ENCODE peak calls at places on chromosomes 12 and 14, in seven cellular contexts. N is A549, C is brain microvascular endothelial cell, D is tibial nerve, F is Peyer's patch, X is psoas muscle, K is bronchial epithelial cell. P is an unnamed sample.

GRCh38 chr14:71591929-71592328 is 340.3 kb upstream of the RGS6 start:
- DNase-seq in N (no peak), C (peak), D (no peak), F (no peak), X (no peak), K (peak), P (peak)

GRCh38 chr12:113390064-113391043 is 13.3 kb downstream of the SDS start:
- DNase-seq in N (no peak), C (no peak), D (no peak), F (no peak), X (no peak), K (no peak), P (no peak)

GRCh38 chr12:49698619-49699545 is 8.3 kb downstream of the FMNL3 start:
- DNase-seq in N (no peak), C (peak), D (no peak), F (peak), X (peak), K (peak), P (no peak)

GRCh38 chr14:84312551-84312950 is 1217.4 kb upstream of the FLRT2 start:
- DNase-seq in N (no peak), C (no peak), D (no peak), F (no peak), X (no peak), K (no peak), P (no peak)

GRCh38 chr12:52081263-52081733 is 1.8 kb downstream of the SMIM41 start:
- DNase-seq in N (no peak), C (no peak), D (no peak), F (peak), X (peak), K (no peak), P (no peak)

GRCh38 chr14:96564389-96564788 is 62.2 kb downstream of the PAPOLA start:
- DNase-seq in N (no peak), C (no peak), D (no peak), F (no peak), X (no peak), K (no peak), P (no peak)

GRCh38 chr12:32718926-32719325 is 36.8 kb downstream of the YARS2 start:
- DNase-seq in N (no peak), C (no peak), D (no peak), F (no peak), X (no peak), K (peak), P (no peak)

GRCh38 chr14:104239866-104240301 is 101.5 kb downstream of the KIF26A start:
- DNase-seq in N (no peak), C (no peak), D (no peak), F (no peak), X (no peak), K (no peak), P (no peak)

GRCh38 chr12:110533607-110534006 is 31.5 kb downstream of the RAD9B start:
- DNase-seq in N (no peak), C (no peak), D (no peak), F (no peak), X (no peak), K (peak), P (no peak)

GRCh38 chr12:26938660-26939185 is 453 bp downstream of the FGFR1OP2 start:
- DNase-seq in N (peak), C (no peak), D (peak), F (peak), X (no peak), K (peak), P (no peak)

GRCh38 chr12:22625671-22626251 is 790 bp downstream of the ETNK1 start:
- DNase-seq in N (peak), C (peak), D (peak), F (peak), X (no peak), K (peak), P (peak)

GRCh38 chr14:22002860-22003284 is 329.3 kb upstream of the OR4E1 start:
- DNase-seq in N (no peak), C (no peak), D (no peak), F (no peak), X (peak), K (no peak), P (peak)

GRCh38 chr12:108803428-108804105 is 53.8 kb downstream of the SSH1 start:
- DNase-seq in N (peak), C (peak), D (peak), F (peak), X (no peak), K (peak), P (peak)

GRCh38 chr12:65648461-65648860 is 175.8 kb upstream of the HMGA2 start:
- DNase-seq in N (no peak), C (no peak), D (no peak), F (no peak), X (no peak), K (peak), P (no peak)

GRCh38 chr12:93632383-93632782 is 44.8 kb upstream of the CRADD start:
- DNase-seq in N (no peak), C (no peak), D (no peak), F (no peak), X (no peak), K (no peak), P (no peak)

GRCh38 chr14:57486767-57487379 is 6.8 kb downstream of the CCDC198 start:
- DNase-seq in N (no peak), C (peak), D (peak), F (no peak), X (no peak), K (peak), P (peak)

GRCh38 chr12:33703221-33703620 is 263.6 kb upstream of the SYT10 start:
- DNase-seq in N (no peak), C (no peak), D (no peak), F (no peak), X (no peak), K (peak), P (no peak)

GRCh38 chr12:129257526-129257925 is 404.2 kb downstream of the GLT1D1 start:
- DNase-seq in N (no peak), C (peak), D (no peak), F (no peak), X (no peak), K (peak), P (no peak)

GRCh38 chr14:68897559-68898160 is 81.4 kb downstream of the ACTN1 start:
- DNase-seq in N (no peak), C (no peak), D (no peak), F (no peak), X (peak), K (no peak), P (no peak)

GRCh38 chr12:113424915-113425823 is 3.0 kb downstream of the SDSL start:
- DNase-seq in N (peak), C (peak), D (peak), F (no peak), X (peak), K (peak), P (peak)

GRCh38 chr14:52694761-52695480 is 437 bp downstream of the ERO1A start:
- DNase-seq in N (no peak), C (peak), D (no peak), F (peak), X (no peak), K (peak), P (peak)

GRCh38 chr14:64409509-64409908 is 21.4 kb downstream of the MTHFD1 start:
- DNase-seq in N (no peak), C (no peak), D (no peak), F (no peak), X (no peak), K (no peak), P (no peak)

GRCh38 chr12:76637807-76638206 is 78.2 kb upstream of the OSBPL8 start:
- DNase-seq in N (no peak), C (no peak), D (no peak), F (no peak), X (no peak), K (peak), P (no peak)

GRCh38 chr14:71103662-71104484 is 196.6 kb downstream of the PCNX1 start:
- DNase-seq in N (peak), C (peak), D (peak), F (no peak), X (no peak), K (peak), P (peak)

GRCh38 chr12:108612788-108613282 is 15.0 kb upstream of the TMEM119 start:
- DNase-seq in N (no peak), C (no peak), D (no peak), F (no peak), X (no peak), K (no peak), P (no peak)

GRCh38 chr14:46322076-46322475 is 329.5 kb downstream of the RPL10L start:
- DNase-seq in N (no peak), C (no peak), D (no peak), F (no peak), X (no peak), K (peak), P (no peak)

GRCh38 chr12:107369679-107370078 is 276.3 kb upstream of the CRY1 start:
- DNase-seq in N (no peak), C (no peak), D (no peak), F (no peak), X (no peak), K (no peak), P (no peak)

GRCh38 chr14:106459971-106460730 is 933.8 kb downstream of the TMEM121 start:
- DNase-seq in N (peak), C (no peak), D (no peak), F (peak), X (no peak), K (no peak), P (peak)

GRCh38 chr12:52432559-52433207 is 1.5 kb downstream of the KRT75 start:
- DNase-seq in N (no peak), C (no peak), D (no peak), F (no peak), X (no peak), K (no peak), P (no peak)

GRCh38 chr14:20501346-20501745 is 4.0 kb upstream of the RNASE10 start:
- DNase-seq in N (no peak), C (peak), D (no peak), F (no peak), X (no peak), K (peak), P (no peak)

GRCh38 chr12:2453807-2454177 is 341.0 kb upstream of the FKBP4 start:
- DNase-seq in N (no peak), C (no peak), D (no peak), F (no peak), X (no peak), K (no peak), P (no peak)

GRCh38 chr12:103840881-103841689 is at the start of gene NT5DC3:
- DNase-seq in N (peak), C (peak), D (peak), F (peak), X (peak), K (peak), P (peak)

GRCh38 chr14:98236314-98236713 is 1035.7 kb downstream of the BCL11B start:
- DNase-seq in N (no peak), C (no peak), D (no peak), F (no peak), X (no peak), K (no peak), P (no peak)

DNA sequence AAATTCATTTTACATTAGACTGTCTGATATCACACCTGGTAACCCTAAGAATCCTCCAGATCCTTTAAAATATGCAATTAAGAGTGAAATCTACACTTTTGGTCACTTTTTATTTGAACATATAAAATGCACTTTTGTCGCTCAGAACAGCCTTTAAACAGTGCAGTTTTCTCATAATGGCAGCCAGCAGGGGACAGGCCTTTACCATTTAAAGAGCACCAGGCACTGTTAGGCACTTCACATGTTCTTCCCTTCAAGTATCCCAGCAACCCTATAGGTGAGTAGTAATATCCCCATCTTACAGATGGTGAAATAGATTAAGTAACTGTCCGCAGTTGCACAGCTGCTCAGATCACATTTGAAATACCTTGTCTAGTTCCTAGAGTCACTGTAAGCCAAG is 11.3 kb upstream of the SAMD4A start:
- DNase-seq in N (peak), C (no peak), D (no peak), F (no peak), X (no peak), K (no peak), P (no peak)
- TF ChIP-seq CTCF in N (peak), C (peak), D (no peak), F (no peak), X (no peak), K (no peak), P (no peak)

GRCh38 chr14:60195179-60195810 is 30.1 kb upstream of the DHRS7 start:
- DNase-seq in N (no peak), C (no peak), D (no peak), F (no peak), X (no peak), K (no peak), P (no peak)
- TF ChIP-seq CTCF in N (no peak), C (no peak), D (no peak), F (no peak), X (peak), K (no peak), P (no peak)

GRCh38 chr14:99747582-99748330 is 45.5 kb upstream of the EML1 start:
- DNase-seq in N (no peak), C (no peak), D (no peak), F (no peak), X (no peak), K (no peak), P (no peak)

GRCh38 chr14:99748529-99748928 is 44.7 kb upstream of the EML1 start:
- DNase-seq in N (no peak), C (no peak), D (no peak), F (no peak), X (no peak), K (no peak), P (no peak)

GRCh38 chr14:99750746-99751450 is 42.3 kb upstream of the EML1 start:
- DNase-seq in N (no peak), C (no peak), D (no peak), F (no peak), X (no peak), K (no peak), P (no peak)

GRCh38 chr14:99749763-99750715 is 43.2 kb upstream of the EML1 start:
- DNase-seq in N (no peak), C (no peak), D (no peak), F (no peak), X (peak), K (no peak), P (no peak)

GRCh38 chr14:99749142-99749541 is 44.1 kb upstream of the EML1 start:
- DNase-seq in N (no peak), C (no peak), D (no peak), F (no peak), X (no peak), K (no peak), P (no peak)
- TF ChIP-seq CTCF in N (no peak), C (peak), D (no peak), F (no peak), X (no peak), K (peak), P (no peak)

GRCh38 chr12:5960783-5961182 is 15.7 kb upstream of the ANO2 start:
- DNase-seq in N (no peak), C (no peak), D (no peak), F (no peak), X (no peak), K (no peak), P (no peak)
- TF ChIP-seq CTCF in N (no peak), C (no peak), D (no peak), F (no peak), X (no peak), K (no peak), P (no peak)

GRCh38 chr14:74403619-74404417 is 22.2 kb downstream of the SYNDIG1L start:
- DNase-seq in N (no peak), C (no peak), D (no peak), F (no peak), X (no peak), K (no peak), P (no peak)

GRCh38 chr14:74402264-74403251 is 23.5 kb downstream of the SYNDIG1L start:
- DNase-seq in N (no peak), C (no peak), D (no peak), F (peak), X (no peak), K (no peak), P (no peak)

GRCh38 chr14:74400919-74401503 is 25.0 kb downstream of the SYNDIG1L start:
- DNase-seq in N (no peak), C (no peak), D (no peak), F (no peak), X (no peak), K (no peak), P (peak)

GRCh38 chr14:74401504-74402241 is 24.3 kb downstream of the SYNDIG1L start:
- DNase-seq in N (no peak), C (no peak), D (peak), F (peak), X (peak), K (no peak), P (peak)

DNA sequence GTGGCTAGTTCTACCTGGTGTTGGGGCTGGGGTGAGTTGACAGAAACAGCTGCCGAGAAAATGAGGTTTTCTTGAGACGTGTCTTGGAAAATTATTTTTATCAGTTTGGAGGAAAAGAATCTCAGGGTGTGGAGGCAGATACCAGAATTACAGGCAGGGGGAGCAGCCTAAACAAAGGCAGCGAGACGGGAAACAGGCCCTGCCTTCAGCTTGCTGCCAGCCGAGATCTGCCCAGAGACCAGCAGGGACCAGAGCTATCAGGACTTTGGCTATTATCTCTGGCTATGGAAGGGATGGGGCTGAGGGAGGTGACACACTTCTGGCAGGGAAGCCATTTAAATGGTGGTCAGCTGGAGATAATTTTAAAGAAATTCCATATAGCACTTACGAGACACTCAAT is 25.7 kb downstream of the SYNDIG1L start:
- DNase-seq in N (peak), C (peak), D (no peak), F (no peak), X (no peak), K (no peak), P (peak)
- TF ChIP-seq CTCF in N (no peak), C (peak), D (no peak), F (no peak), X (no peak), K (no peak), P (no peak)

DNA sequence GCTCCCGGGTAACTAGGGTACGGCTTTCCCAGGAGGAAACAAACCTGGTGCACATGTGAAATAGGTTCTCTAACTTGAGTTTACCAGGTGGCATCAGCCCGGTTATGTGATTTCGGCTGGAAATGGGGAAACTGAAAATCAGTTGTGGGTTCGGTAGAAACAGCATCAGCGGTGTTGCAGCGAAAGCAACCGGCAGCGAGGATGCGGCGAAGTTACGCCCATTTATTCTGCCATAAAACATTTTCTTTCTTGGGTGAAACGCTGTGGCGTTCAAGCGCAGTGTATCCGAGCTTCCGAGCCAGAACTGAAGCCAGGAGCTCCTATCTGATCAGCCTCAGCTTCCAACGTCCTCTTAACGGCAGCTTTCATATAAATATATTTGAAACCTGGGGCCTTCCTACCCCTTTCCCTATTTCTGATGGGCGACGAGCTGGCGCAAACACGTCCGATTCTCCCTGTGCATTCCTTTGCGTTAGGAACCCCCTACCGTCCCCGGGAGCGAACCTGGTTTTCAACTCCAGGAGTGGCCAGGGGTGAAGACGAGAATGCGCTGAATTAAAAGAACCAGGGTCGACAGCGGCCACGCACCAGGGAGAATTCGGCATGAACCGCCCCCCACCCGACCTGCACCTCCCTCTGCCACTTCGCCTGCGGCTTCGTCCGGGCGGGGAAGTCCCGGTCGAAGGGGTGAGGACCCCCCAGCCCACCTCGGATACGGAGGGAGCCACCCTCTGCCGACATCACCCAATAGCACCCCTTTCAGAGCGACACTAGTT is 1.6 kb downstream of the DPF3 start:
- DNase-seq in N (no peak), C (peak), D (no peak), F (no peak), X (no peak), K (no peak), P (peak)
- TF ChIP-seq CTCF in N (no peak), C (peak), D (no peak), F (no peak), X (no peak), K (no peak), P (no peak)

DNA sequence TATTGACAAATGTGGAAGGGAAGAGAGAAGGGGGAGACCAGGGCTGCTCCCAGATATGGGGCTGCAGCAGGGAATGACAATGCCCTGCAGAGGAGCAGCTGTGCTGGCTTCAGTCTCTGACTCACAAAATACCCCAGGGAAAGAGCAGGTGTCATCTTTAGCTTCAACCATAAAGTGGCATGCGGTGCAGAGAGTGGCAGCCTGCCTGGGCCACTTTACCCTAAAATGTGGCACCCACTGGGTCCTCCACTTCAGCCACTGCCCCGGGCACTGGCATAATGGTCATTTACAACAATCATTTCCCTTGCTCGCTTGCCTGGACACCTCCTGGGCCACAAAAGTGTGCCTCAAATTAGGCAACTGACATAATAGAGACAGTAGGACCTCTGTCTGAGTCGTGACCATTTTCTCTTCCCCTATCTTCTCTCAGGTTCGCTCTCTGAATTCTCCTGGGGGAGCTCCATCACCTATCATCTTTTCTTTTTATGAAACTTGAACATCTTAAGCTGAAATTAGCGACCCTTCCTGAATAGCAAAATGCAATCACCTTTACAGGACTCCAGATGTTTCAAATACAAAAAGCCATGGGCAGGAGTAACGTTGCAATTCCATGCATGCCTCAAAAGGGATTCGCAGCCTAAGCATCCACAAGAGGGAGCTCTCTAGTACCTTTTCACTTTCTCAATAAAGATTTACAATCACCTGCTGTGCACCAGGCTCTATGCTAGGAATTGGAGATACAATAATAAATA is 179.9 kb upstream of the ATF7IP start:
- DNase-seq in N (peak), C (peak), D (peak), F (peak), X (no peak), K (peak), P (peak)
- TF ChIP-seq CTCF in N (peak), C (peak), D (peak), F (peak), X (peak), K (peak), P (peak)